ENCODE peak calls at places on chromosomes 11 and 22, in seven cellular contexts. R is NCI-H748 treated with DMSO at 0.1 percent for 48 hours; P is stimulated activated CD4-positive, alpha-beta T cell treated with anti-CD3 and anti-CD28 coated beads, Interleukin-12 subunit alpha, Interleukin-12 subunit beta, amount 100 ng/mL, for 24 hours; G is iPS DF 6.9; D is NCI-H510A treated with DMSO at 0.1 percent for 48 hours; N is stomach; S is activated naive CD8-positive, alpha-beta T cell treated with anti-CD3 and anti-CD28 coated beads, Interleukin-2, amount 50 U/mL, for 24 hours. J is an unnamed sample.

GRCh38 chr11:37411289-37411688 is 813.3 kb upstream of the RAG2 start:
- DNase-seq in R (no peak), D (no peak), S (no peak), N (no peak), G (no peak), P (no peak), J (no peak)

GRCh38 chr11:690738-691633 is 4.0 kb downstream of the DEAF1 start:
- DNase-seq in R (no peak), P (no peak), S (no peak), N (no peak), G (no peak), D (no peak), J (no peak)

GRCh38 chr22:30944986-30945385 is 23.6 kb downstream of the MORC2 start:
- DNase-seq in D (no peak), R (no peak), N (no peak), S (no peak), P (no peak), G (no peak), J (no peak)

GRCh38 chr22:43789452-43789851 is 22.7 kb downstream of the EFCAB6 start:
- DNase-seq in N (no peak), P (no peak), S (no peak), D (no peak), G (no peak), R (no peak), J (no peak)

GRCh38 chr11:90874281-90874680 is 651.4 kb upstream of the CHORDC1 start:
- DNase-seq in N (no peak), G (no peak), P (no peak), D (no peak), R (no peak), S (no peak), J (no peak)

GRCh38 chr22:22552630-22553029 is 6.4 kb downstream of the PRAME start:
- DNase-seq in P (no peak), R (no peak), G (no peak), D (no peak), N (no peak), S (no peak), J (no peak)

GRCh38 chr22:24087071-24087795 is 76.1 kb downstream of the CABIN1 start:
- DNase-seq in P (no peak), N (no peak), G (no peak), D (no peak), S (no peak), R (no peak), J (no peak)

GRCh38 chr22:48754611-48755331 is 1072.9 kb downstream of the BRD1 start:
- DNase-seq in R (no peak), P (no peak), D (no peak), G (no peak), N (peak; percentile 10), S (no peak), J (no peak)

GRCh38 chr11:29282088-29282487 is 734.7 kb downstream of the KCNA4 start:
- DNase-seq in N (no peak), R (no peak), S (no peak), G (no peak), P (no peak), D (no peak), J (no peak)

GRCh38 chr11:120556841-120557240 is 45.3 kb downstream of the GRIK4 start:
- DNase-seq in P (no peak), N (no peak), R (no peak), D (no peak), G (no peak), S (no peak), J (no peak)

GRCh38 chr11:117911694-117912093 is 17.5 kb downstream of the TMPRSS13 start:
- DNase-seq in N (no peak), P (no peak), S (no peak), R (no peak), G (no peak), D (no peak), J (no peak)

GRCh38 chr22:50269573-50270301 is 443 bp downstream of the MAPK11 start:
- DNase-seq in G (no peak), R (no peak), P (no peak), N (no peak), D (no peak), S (peak; percentile 51), J (no peak)

GRCh38 chr11:57031541-57031940 is 42.8 kb downstream of the OR5AK2 start:
- DNase-seq in D (no peak), P (no peak), R (no peak), S (no peak), N (no peak), G (no peak), J (no peak)

GRCh38 chr11:98531576-98531975 is 489.2 kb upstream of the CNTN5 start:
- DNase-seq in G (no peak), P (no peak), D (no peak), N (no peak), S (no peak), R (no peak), J (no peak)

GRCh38 chr22:11253000-11253511 is 4274.9 kb upstream of the OR11H1 start:
- DNase-seq in S (no peak), G (no peak), R (no peak), P (no peak), N (no peak), D (no peak), J (no peak)

GRCh38 chr22:36546932-36547331 is 18.0 kb upstream of the EIF3D start:
- DNase-seq in R (no peak), G (no peak), S (no peak), D (no peak), N (no peak), P (no peak), J (no peak)

GRCh38 chr11:74683279-74683871 is 47.9 kb downstream of the CHRDL2 start:
- DNase-seq in D (no peak), P (no peak), G (no peak), S (peak; percentile 16), N (peak; percentile 29), R (no peak), J (no peak)

GRCh38 chr11:94049351-94049750 is 28.2 kb downstream of the HEPHL1 start:
- DNase-seq in G (no peak), P (no peak), D (no peak), S (no peak), N (no peak), R (no peak), J (no peak)

GRCh38 chr22:38423512-38424503 is 31.2 kb downstream of the KCNJ4 start:
- DNase-seq in P (no peak), G (no peak), N (no peak), R (no peak), S (no peak), D (no peak), J (no peak)

J was measured in activated CD8-positive, alpha-beta memory T cell treated with anti-CD3 and anti-CD28 coated beads for 48 hours.